ENCODE peak calls at places on chromosomes 12 and 14, in five cellular contexts. One of them, this sample, is unnamed.

GRCh38 chr12:107131832-107132616 is 38.7 kb upstream of the CRY1 start:
- DNase-seq in A549: peak; percentile 72
- DNase-seq in H1: peak; percentile 50
- DNase-seq in HepG2: peak; percentile 49
- DNase-seq in K562: peak; percentile 51
- DNase-seq in this sample: peak; percentile 68

GRCh38 chr12:98422359-98422758 is 93.0 kb upstream of the TMPO start:
- DNase-seq in A549: no peak
- DNase-seq in H1: no peak
- DNase-seq in HepG2: no peak
- DNase-seq in K562: no peak
- DNase-seq in this sample: no peak

GRCh38 chr12:39122562-39123204 is 217.3 kb upstream of the CPNE8 start:
- DNase-seq in A549: no peak
- DNase-seq in H1: peak; percentile 63
- DNase-seq in HepG2: no peak
- DNase-seq in K562: no peak
- DNase-seq in this sample: no peak

GRCh38 chr12:44296624-44297197 is 460.8 kb downstream of the TMEM117 start:
- DNase-seq in A549: no peak
- DNase-seq in H1: no peak
- DNase-seq in HepG2: peak; percentile 66
- DNase-seq in K562: no peak
- DNase-seq in this sample: no peak

GRCh38 chr12:6961695-6962284 is 8.7 kb downstream of the PHB2 start:
- DNase-seq in A549: peak; percentile 89
- DNase-seq in H1: peak; percentile 79
- DNase-seq in HepG2: peak; percentile 81
- DNase-seq in K562: peak; percentile 76
- DNase-seq in this sample: peak; percentile 77

GRCh38 chr12:96211989-96212388 is 17.8 kb downstream of the ELK3 start:
- DNase-seq in A549: no peak
- DNase-seq in H1: no peak
- DNase-seq in HepG2: no peak
- DNase-seq in K562: no peak
- DNase-seq in this sample: no peak

GRCh38 chr12:68263366-68263765 is 10.0 kb upstream of the IL22 start:
- DNase-seq in A549: no peak
- DNase-seq in H1: no peak
- DNase-seq in HepG2: no peak
- DNase-seq in K562: no peak
- DNase-seq in this sample: peak; percentile 58

GRCh38 chr12:122991623-122992275 is 11.3 kb downstream of the ARL6IP4 start:
- DNase-seq in A549: no peak
- DNase-seq in H1: no peak
- DNase-seq in HepG2: no peak
- DNase-seq in K562: no peak
- DNase-seq in this sample: no peak

GRCh38 chr14:55240526-55241178 is 30.6 kb upstream of the FBXO34 start:
- DNase-seq in A549: no peak
- DNase-seq in H1: peak; percentile 80
- DNase-seq in HepG2: no peak
- DNase-seq in K562: no peak
- DNase-seq in this sample: peak; percentile 89

GRCh38 chr12:115440438-115440837 is 756.5 kb upstream of the TBX3 start:
- DNase-seq in A549: peak; percentile 56
- DNase-seq in H1: no peak
- DNase-seq in HepG2: peak; percentile 66
- DNase-seq in K562: peak; percentile 16
- DNase-seq in this sample: peak; percentile 71

GRCh38 chr14:59081680-59082079 is 106.8 kb upstream of the DAAM1 start:
- DNase-seq in A549: no peak
- DNase-seq in H1: no peak
- DNase-seq in HepG2: no peak
- DNase-seq in K562: no peak
- DNase-seq in this sample: no peak

GRCh38 chr12:66851134-66851533 is 172.3 kb upstream of the GRIP1 start:
- DNase-seq in A549: no peak
- DNase-seq in H1: no peak
- DNase-seq in HepG2: no peak
- DNase-seq in K562: no peak
- DNase-seq in this sample: no peak

GRCh38 chr12:107518868-107519267 is 166.7 kb upstream of the PWP1 start:
- DNase-seq in A549: no peak
- DNase-seq in H1: no peak
- DNase-seq in HepG2: no peak
- DNase-seq in K562: no peak
- DNase-seq in this sample: no peak

GRCh38 chr12:65690477-65690876 is 133.8 kb upstream of the HMGA2 start:
- DNase-seq in A549: no peak
- DNase-seq in H1: no peak
- DNase-seq in HepG2: no peak
- DNase-seq in K562: no peak
- DNase-seq in this sample: no peak

GRCh38 chr12:115037830-115038229 is 353.9 kb upstream of the TBX3 start:
- DNase-seq in A549: no peak
- DNase-seq in H1: no peak
- DNase-seq in HepG2: no peak
- DNase-seq in K562: no peak
- DNase-seq in this sample: peak; percentile 16

GRCh38 chr12:2016862-2017723 is 12.8 kb upstream of the DCP1B start:
- DNase-seq in A549: no peak
- DNase-seq in H1: no peak
- DNase-seq in HepG2: no peak
- DNase-seq in K562: no peak
- DNase-seq in this sample: no peak

GRCh38 chr12:66060361-66060907 is 70.1 kb downstream of the LLPH start:
- DNase-seq in A549: no peak
- DNase-seq in H1: no peak
- DNase-seq in HepG2: no peak
- DNase-seq in K562: no peak
- DNase-seq in this sample: no peak

GRCh38 chr12:114683709-114684097 is 272 bp downstream of the TBX3 start:
- DNase-seq in A549: no peak
- DNase-seq in H1: no peak
- DNase-seq in HepG2: no peak
- DNase-seq in K562: no peak
- DNase-seq in this sample: no peak

GRCh38 chr14:33634631-33635030 is 316.2 kb downstream of the EGLN3 start:
- DNase-seq in A549: no peak
- DNase-seq in H1: no peak
- DNase-seq in HepG2: no peak
- DNase-seq in K562: no peak
- DNase-seq in this sample: no peak
- TF ChIP-seq MAFK in A549: no peak
- TF ChIP-seq MAFK in H1: no peak
- TF ChIP-seq MAFK in HepG2: no peak
- TF ChIP-seq MAFK in K562: no peak
- TF ChIP-seq MAFK in this sample: no peak

GRCh38 chr12:79547735-79548347 is 142.9 kb downstream of the PAWR start:
- DNase-seq in A549: peak; percentile 84
- DNase-seq in H1: no peak
- DNase-seq in HepG2: peak; percentile 91
- DNase-seq in K562: peak; percentile 17
- DNase-seq in this sample: peak; percentile 83

GRCh38 chr12:79547044-79547734 is 143.6 kb downstream of the PAWR start:
- DNase-seq in A549: peak; percentile 93
- DNase-seq in H1: peak; percentile 68
- DNase-seq in HepG2: peak; percentile 93
- DNase-seq in K562: no peak
- DNase-seq in this sample: peak; percentile 82

GRCh38 chr12:79552186-79552585 is 138.6 kb downstream of the PAWR start:
- DNase-seq in A549: no peak
- DNase-seq in H1: no peak
- DNase-seq in HepG2: no peak
- DNase-seq in K562: no peak
- DNase-seq in this sample: no peak

GRCh38 chr12:79548525-79548924 is 142.2 kb downstream of the PAWR start:
- DNase-seq in A549: no peak
- DNase-seq in H1: no peak
- DNase-seq in HepG2: no peak
- DNase-seq in K562: no peak
- DNase-seq in this sample: no peak

DNA sequence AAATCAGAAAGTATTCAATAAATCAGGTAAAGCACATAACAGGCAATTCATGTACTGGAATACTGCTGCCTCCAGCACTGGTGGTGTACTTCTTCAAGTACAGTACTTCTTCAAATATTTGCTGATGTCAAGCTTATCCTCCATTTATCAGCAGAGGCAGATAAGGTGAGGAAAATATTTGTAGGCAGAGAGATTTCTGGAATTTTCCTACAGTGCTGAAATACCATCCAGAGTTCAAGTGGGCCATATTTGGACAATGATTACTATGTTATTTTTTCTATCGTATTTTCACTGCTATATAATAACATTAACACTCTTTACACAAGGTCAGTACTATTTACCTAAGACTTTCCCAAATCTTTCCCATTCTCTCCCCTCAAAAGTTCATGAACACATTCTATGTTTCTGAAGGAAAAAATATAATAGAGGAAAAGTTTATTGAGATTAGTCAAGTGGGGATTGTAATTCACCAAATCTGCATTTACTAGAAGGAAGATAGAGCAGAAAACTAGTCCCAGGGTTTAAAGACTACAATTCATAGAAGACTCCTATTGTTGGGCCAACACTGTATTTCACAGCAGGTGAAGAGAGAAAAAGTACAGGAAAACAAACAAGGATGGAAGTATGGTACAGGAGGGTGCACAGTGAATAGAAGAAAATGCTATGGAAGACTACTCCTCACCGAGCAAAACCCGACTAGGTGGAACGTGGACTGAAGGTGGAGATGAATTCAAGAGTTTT is 141.1 kb downstream of the PAWR start:
- DNase-seq in A549: peak; percentile 36
- DNase-seq in H1: no peak
- DNase-seq in HepG2: peak; percentile 96
- DNase-seq in K562: no peak
- DNase-seq in this sample: peak; percentile 52
- TF ChIP-seq MAFK in A549: peak; percentile 37
- TF ChIP-seq MAFK in H1: no peak
- TF ChIP-seq MAFK in HepG2: peak; percentile 91
- TF ChIP-seq MAFK in K562: no peak
- TF ChIP-seq MAFK in this sample: peak; percentile 28

GRCh38 chr12:124613151-124613585 is 45.8 kb upstream of the NCOR2 start:
- DNase-seq in A549: no peak
- DNase-seq in H1: no peak
- DNase-seq in HepG2: no peak
- DNase-seq in K562: no peak
- DNase-seq in this sample: peak; percentile 36
- TF ChIP-seq MAFK in A549: no peak
- TF ChIP-seq MAFK in H1: no peak
- TF ChIP-seq MAFK in HepG2: no peak
- TF ChIP-seq MAFK in K562: no peak
- TF ChIP-seq MAFK in this sample: no peak

GRCh38 chr12:111753144-111753881 is 13.4 kb upstream of the ALDH2 start:
- DNase-seq in A549: peak; percentile 63
- DNase-seq in H1: peak; percentile 80
- DNase-seq in HepG2: peak; percentile 53
- DNase-seq in K562: peak; percentile 84
- DNase-seq in this sample: peak; percentile 61
- TF ChIP-seq MAFK in A549: no peak
- TF ChIP-seq MAFK in H1: no peak
- TF ChIP-seq MAFK in HepG2: no peak
- TF ChIP-seq MAFK in K562: no peak
- TF ChIP-seq MAFK in this sample: no peak

GRCh38 chr12:25730489-25731349 is 177.6 kb upstream of the LMNTD1 start:
- DNase-seq in A549: no peak
- DNase-seq in H1: no peak
- DNase-seq in HepG2: no peak
- DNase-seq in K562: no peak
- DNase-seq in this sample: no peak
- TF ChIP-seq MAFK in A549: no peak
- TF ChIP-seq MAFK in H1: no peak
- TF ChIP-seq MAFK in HepG2: no peak
- TF ChIP-seq MAFK in K562: no peak
- TF ChIP-seq MAFK in this sample: no peak

GRCh38 chr14:52360831-52361230 is 46.7 kb downstream of the PTGER2 start:
- DNase-seq in A549: no peak
- DNase-seq in H1: no peak
- DNase-seq in HepG2: no peak
- DNase-seq in K562: no peak
- DNase-seq in this sample: no peak
- TF ChIP-seq MAFK in A549: no peak
- TF ChIP-seq MAFK in H1: no peak
- TF ChIP-seq MAFK in HepG2: no peak
- TF ChIP-seq MAFK in K562: no peak
- TF ChIP-seq MAFK in this sample: no peak

GRCh38 chr12:93638095-93638494 is 39.1 kb upstream of the CRADD start:
- DNase-seq in A549: no peak
- DNase-seq in H1: no peak
- DNase-seq in HepG2: no peak
- DNase-seq in K562: no peak
- DNase-seq in this sample: peak; percentile 39
- TF ChIP-seq MAFK in A549: no peak
- TF ChIP-seq MAFK in H1: no peak
- TF ChIP-seq MAFK in HepG2: no peak
- TF ChIP-seq MAFK in K562: no peak
- TF ChIP-seq MAFK in this sample: no peak

This sample was measured in IMR-90.